ENCODE peak calls at places on chromosome 21, in five cellular contexts. D is fibroblast of mammary gland; K is AG09319; W is stimulated activated CD4-positive, alpha-beta T cell treated with anti-CD3 and anti-CD28 coated beads, Interleukin-4, amount 100 ng/mL, for 48 hours; G is activated CD4-positive, alpha-beta T cell treated with anti-CD3 and anti-CD28 coated beads, Interleukin-2, amount 10 ng/mL, durations not matched to agents 7 days and 5 days. L is an unnamed sample.

GRCh38 chr21:31623664-31624063 is 35.8 kb upstream of the SOD1 start:
- DNase-seq in K (no peak), G (no peak), D (no peak), W (no peak), L (no peak)

GRCh38 chr21:15841856-15842564 is 112.2 kb downstream of the USP25 start:
- DNase-seq in G (no peak), D (peak), K (peak), W (no peak), L (no peak)

GRCh38 chr21:40215941-40216340 is 348.7 kb downstream of the PCP4 start:
- DNase-seq in D (no peak), K (no peak), G (no peak), W (no peak), L (no peak)

GRCh38 chr21:34986561-34987533 is 62.3 kb downstream of the RUNX1 start:
- DNase-seq in W (peak), G (peak), K (no peak), D (peak), L (no peak)

GRCh38 chr21:25767921-25768320 is 33.1 kb downstream of the GABPA start:
- DNase-seq in G (no peak), W (no peak), D (no peak), K (no peak), L (no peak)

GRCh38 chr21:32102426-32102825 is 176.4 kb downstream of the MIS18A start:
- DNase-seq in G (no peak), D (peak), K (no peak), W (no peak), L (no peak)

GRCh38 chr21:45496968-45497845 is 45.0 kb downstream of the SLC19A1 start:
- DNase-seq in D (no peak), W (no peak), G (no peak), K (no peak), L (no peak)

GRCh38 chr21:42460391-42461184 is 35.4 kb downstream of the RSPH1 start:
- DNase-seq in G (peak), D (no peak), W (no peak), K (no peak), L (no peak)

GRCh38 chr21:39125752-39126485 is 57.3 kb downstream of the PSMG1 start:
- DNase-seq in D (peak), W (no peak), G (peak), K (no peak), L (no peak)

GRCh38 chr21:33441489-33442477 is 38.0 kb downstream of the TMEM50B start:
- DNase-seq in K (no peak), D (peak), G (no peak), W (no peak), L (peak)

GRCh38 chr21:8991088-8991907 is 1530.1 kb upstream of the TPTE start:
- DNase-seq in G (no peak), D (no peak), K (no peak), W (no peak), L (no peak)

GRCh38 chr21:42337276-42337675 is 13.5 kb downstream of the TFF2 start:
- DNase-seq in G (no peak), W (no peak), D (no peak), K (no peak), L (no peak)

GRCh38 chr21:22711636-22712035 is 1713.4 kb downstream of the NCAM2 start:
- DNase-seq in K (no peak), G (no peak), W (no peak), D (no peak), L (no peak)

GRCh38 chr21:45078877-45079281 is 4.5 kb downstream of the ADARB1 start:
- DNase-seq in K (no peak), G (peak), D (peak), W (peak), L (peak)

GRCh38 chr21:45104560-45104959 is 30.2 kb downstream of the ADARB1 start:
- DNase-seq in W (no peak), D (no peak), K (no peak), G (no peak), L (no peak)

GRCh38 chr21:36104306-36105300 is 30.3 kb upstream of the CBR3 start:
- DNase-seq in G (peak), K (no peak), W (peak), D (peak), L (no peak)

GRCh38 chr21:46220275-46220810 is 8.2 kb downstream of the LSS start:
- DNase-seq in K (no peak), G (no peak), D (no peak), W (no peak), L (no peak)

GRCh38 chr21:44375686-44376320 is 22.4 kb downstream of the TRPM2 start:
- DNase-seq in D (no peak), G (no peak), K (no peak), W (no peak), L (peak)

GRCh38 chr21:36791695-36792451 is 93.0 kb downstream of the SIM2 start:
- DNase-seq in D (no peak), W (no peak), K (no peak), G (no peak), L (no peak)

L was measured in ascending aorta.